ENCODE peak calls at places on chromosomes 11 and 22, in eight cellular contexts. T is tibial artery, B is IMR-90, Q is cardiac muscle cell, H is left ventricle myocardium inferior, U is SJCRH30, A is H1, M is esophagus muscularis mucosa. J is an unnamed sample. For H3K4me1, the result is how much of the 10 kb centered on the place peaks cover.

GRCh38 chr11:68792400-68792955 is 41.2 kb upstream of the TESMIN start:
- DNase-seq in M (no peak), H (no peak), U (no peak), T (no peak), A (no peak), B (peak), Q (no peak), J (no peak)

GRCh38 chr11:112210890-112211289 is 15.3 kb upstream of the PTS start:
- DNase-seq in A (no peak), U (no peak), Q (no peak), H (no peak), B (no peak), T (no peak), M (no peak), J (no peak)

GRCh38 chr11:46461461-46461927 is 69.9 kb upstream of the CHRM4 start:
- DNase-seq in A (no peak), M (no peak), T (no peak), H (no peak), U (no peak), B (peak), Q (no peak), J (no peak)

GRCh38 chr11:113305440-113306336 is 8.7 kb upstream of the TTC12 start:
- DNase-seq in U (peak), T (peak), Q (peak), M (peak), A (peak), B (peak), H (peak), J (peak)

GRCh38 chr22:44727709-44728108 is 24.7 kb upstream of the ARHGAP8 start:
- DNase-seq in B (no peak), U (no peak), A (no peak), Q (no peak), H (no peak), T (no peak), M (no peak), J (no peak)

GRCh38 chr11:67438121-67438902 is 830 bp upstream of the PTPRCAP start:
- DNase-seq in Q (no peak), U (no peak), M (no peak), H (no peak), T (no peak), B (no peak), A (no peak), J (no peak)

GRCh38 chr11:2287102-2287501 is 14.6 kb downstream of the C11orf21 start:
- DNase-seq in Q (no peak), U (no peak), B (no peak), A (no peak), T (no peak), H (no peak), M (no peak), J (peak)

GRCh38 chr11:1067812-1068496 is 6.7 kb upstream of the MUC2 start:
- DNase-seq in M (no peak), U (no peak), H (no peak), Q (no peak), A (no peak), T (no peak), B (no peak), J (no peak)

GRCh38 chr11:127074151-127074761 is 73.7 kb upstream of the KIRREL3 start:
- DNase-seq in M (no peak), H (no peak), T (no peak), Q (peak), U (peak), B (peak), A (no peak), J (no peak)

GRCh38 chr11:102112654-102112926 is 2.3 kb downstream of the YAP1 start:
- DNase-seq in H (no peak), A (peak), M (no peak), B (no peak), Q (no peak), T (no peak), U (no peak), J (no peak)

GRCh38 chr22:42695294-42695693 is 25.4 kb downstream of the A4GALT start:
- DNase-seq in A (no peak), M (no peak), H (peak), T (no peak), U (no peak), B (no peak), Q (no peak), J (no peak)

GRCh38 chr22:42696331-42696967 is 24.2 kb downstream of the A4GALT start:
- DNase-seq in A (no peak), Q (no peak), H (no peak), T (no peak), U (no peak), B (no peak), M (no peak), J (no peak)

GRCh38 chr22:42699281-42699681 is 21.4 kb downstream of the A4GALT start:
- DNase-seq in M (no peak), H (no peak), Q (no peak), U (no peak), T (no peak), B (no peak), A (no peak), J (no peak)

GRCh38 chr22:42699953-42700352 is 20.7 kb downstream of the A4GALT start:
- DNase-seq in B (no peak), Q (no peak), T (no peak), A (no peak), U (no peak), H (no peak), M (no peak), J (no peak)

GRCh38 chr22:42697542-42698013 is 23.1 kb downstream of the A4GALT start:
- DNase-seq in U (peak), A (no peak), B (peak), H (peak), M (no peak), T (peak), Q (peak), J (peak)
- H3K27ac ChIP-seq in U (no peak), A (no peak), B (no peak), H (peak), M (peak), T (peak), Q (peak), J (peak)

GRCh38 chr11:133991101-133991500 is 34.3 kb upstream of the IGSF9B start:
- DNase-seq in A (no peak), B (no peak), H (peak), U (no peak), T (no peak), M (no peak), Q (no peak), J (no peak)
- H3K4me1 ChIP-seq in A (under half), B (under half), H (under half), U (under half), T (under half), M (under half), Q (under half), J (under half)

DNA sequence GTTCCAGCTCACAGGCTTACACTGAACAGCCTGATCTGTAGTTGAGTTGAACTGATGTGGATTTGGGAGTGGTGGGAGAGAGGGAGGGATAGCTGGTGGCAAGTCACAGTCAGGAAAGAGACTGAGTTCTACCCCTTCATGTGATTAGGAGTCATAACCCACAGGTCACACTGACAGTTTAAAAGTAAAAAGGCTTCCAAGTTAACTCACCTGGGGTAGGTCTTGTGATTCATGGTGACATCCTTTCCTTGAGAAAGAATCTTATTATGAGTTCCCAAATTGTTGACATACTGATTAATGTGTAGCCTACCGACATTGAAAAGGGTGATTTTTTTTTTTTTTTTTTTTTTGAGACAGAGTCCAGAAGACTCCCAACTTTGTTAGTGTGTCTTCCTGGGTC is 5.4 kb downstream of the IZUMO1R start:
- DNase-seq in Q (no peak), H (no peak), A (no peak), U (no peak), T (no peak), B (no peak), M (peak), J (no peak)
- H3K27ac ChIP-seq in Q (no peak), H (peak), A (no peak), U (no peak), T (no peak), B (no peak), M (no peak), J (no peak)

DNA sequence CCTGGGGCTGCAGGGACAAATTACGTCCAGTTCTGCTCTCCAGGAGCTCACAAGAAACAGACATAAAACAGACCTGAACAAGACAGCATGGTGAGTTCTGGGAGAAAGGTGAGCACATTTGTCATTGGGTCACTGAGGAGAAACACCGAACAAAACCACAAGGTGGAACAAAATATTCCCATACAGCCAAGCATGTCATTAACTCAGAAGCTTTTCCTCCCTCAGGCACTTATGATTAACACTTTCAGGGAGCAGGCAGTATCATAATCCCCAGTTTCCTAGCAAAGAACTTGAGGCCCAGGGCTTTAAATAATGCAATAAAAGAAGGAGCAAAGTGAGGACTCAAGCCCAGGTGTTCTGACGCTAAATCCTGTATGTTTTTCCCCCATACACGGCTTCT is 43.0 kb downstream of the P4HA3 start:
- DNase-seq in H (no peak), T (no peak), Q (no peak), M (no peak), U (no peak), B (no peak), A (no peak), J (no peak)
- H3K4me1 ChIP-seq in H (under half), T (under half), Q (under half), M (under half), U (under half), B (under half), A (under half), J (under half)

GRCh38 chr11:123334925-123335324 is 95.1 kb upstream of the GRAMD1B start:
- DNase-seq in T (no peak), B (no peak), H (no peak), U (no peak), M (no peak), Q (no peak), A (no peak), J (no peak)
- H3K27ac ChIP-seq in T (no peak), B (no peak), H (no peak), U (no peak), M (no peak), Q (no peak), A (no peak), J (no peak)

GRCh38 chr11:27386176-27386575 is 23.2 kb upstream of the CCDC34 start:
- DNase-seq in Q (no peak), H (no peak), T (no peak), M (no peak), B (no peak), U (no peak), A (no peak), J (no peak)
- H3K4me1 ChIP-seq in Q (half or more), H (under half), T (under half), M (under half), B (under half), U (under half), A (under half), J (under half)

DNA sequence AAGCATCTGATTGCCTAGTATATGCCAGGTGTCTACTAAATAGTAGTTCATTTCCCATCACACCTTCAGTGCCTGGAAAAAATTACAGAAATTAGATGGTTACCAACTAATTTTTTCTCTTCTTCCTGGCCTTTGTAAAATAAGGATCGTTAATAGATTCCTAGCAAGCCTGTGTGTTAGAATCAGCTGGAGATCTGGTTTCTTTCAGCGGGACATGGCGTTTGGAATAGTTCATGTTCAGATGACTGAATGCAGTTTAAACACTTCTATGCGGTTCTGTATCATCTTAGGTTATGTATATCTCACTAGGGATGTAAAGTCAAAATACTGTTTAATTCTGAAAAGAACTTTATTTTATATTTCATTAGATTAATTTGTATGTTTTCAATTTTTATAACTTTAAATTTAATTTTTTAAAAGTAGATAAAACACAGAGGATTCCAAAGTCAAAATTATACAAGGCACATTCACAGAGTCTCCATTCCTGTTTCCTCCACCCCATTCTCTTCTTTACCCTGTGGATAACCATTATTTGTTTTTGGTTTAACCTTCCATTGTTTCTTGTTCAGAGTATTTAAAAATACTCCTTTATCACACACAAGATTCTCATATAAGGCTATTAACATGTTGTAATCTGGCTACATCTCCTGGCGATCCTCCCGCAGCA is 132.8 kb downstream of the ATXN10 start:
- DNase-seq in B (no peak), U (no peak), Q (peak), T (no peak), M (no peak), H (no peak), A (no peak), J (no peak)
- H3K27ac ChIP-seq in B (no peak), U (peak), Q (no peak), T (no peak), M (no peak), H (no peak), A (no peak), J (no peak)

GRCh38 chr11:3956748-3957147 is 101.3 kb downstream of the STIM1 start:
- DNase-seq in M (no peak), H (no peak), Q (no peak), U (no peak), T (no peak), A (no peak), B (no peak), J (no peak)

GRCh38 chr11:3957437-3957836 is 102.0 kb downstream of the STIM1 start:
- DNase-seq in M (no peak), Q (no peak), B (no peak), T (no peak), A (no peak), U (no peak), H (no peak), J (no peak)

GRCh38 chr11:3954448-3955298 is 99.2 kb downstream of the STIM1 start:
- DNase-seq in H (no peak), B (peak), Q (no peak), A (no peak), U (no peak), M (no peak), T (no peak), J (no peak)

GRCh38 chr11:3955299-3955665 is 99.8 kb downstream of the STIM1 start:
- DNase-seq in T (no peak), M (no peak), U (no peak), B (no peak), Q (no peak), A (no peak), H (no peak), J (no peak)

GRCh38 chr11:3956038-3956437 is 100.6 kb downstream of the STIM1 start:
- DNase-seq in M (no peak), Q (no peak), H (no peak), A (no peak), B (no peak), U (no peak), T (no peak), J (no peak)
- H3K4me1 ChIP-seq in M (under half), Q (under half), H (under half), A (under half), B (under half), U (under half), T (under half), J (under half)

GRCh38 chr22:36874731-36875130 is 13.9 kb downstream of the NCF4 start:
- DNase-seq in Q (no peak), T (no peak), H (no peak), M (no peak), A (no peak), B (no peak), U (no peak), J (no peak)

GRCh38 chr22:36875741-36876140 is 14.9 kb downstream of the NCF4 start:
- DNase-seq in U (no peak), T (no peak), B (no peak), Q (no peak), A (no peak), H (no peak), M (no peak), J (no peak)

GRCh38 chr22:36873614-36874308 is 13.0 kb downstream of the NCF4 start:
- DNase-seq in Q (peak), M (no peak), U (no peak), H (no peak), T (peak), B (peak), A (no peak), J (peak)

GRCh38 chr22:36872866-36873498 is 12.2 kb downstream of the NCF4 start:
- DNase-seq in U (no peak), Q (no peak), B (no peak), M (no peak), T (no peak), H (no peak), A (no peak), J (no peak)

GRCh38 chr22:36874309-36874696 is 13.5 kb downstream of the NCF4 start:
- DNase-seq in M (no peak), U (no peak), H (no peak), B (no peak), T (no peak), Q (no peak), A (no peak), J (no peak)
- H3K27ac ChIP-seq in M (peak), U (no peak), H (peak), B (no peak), T (no peak), Q (peak), A (no peak), J (no peak)

J was measured in tibial nerve.